ENCODE peak calls at places on chromosomes 13 and 19, in six cellular contexts. One of them, this sample, is unnamed.

GRCh38 chr19:42394751-42395150 is 4.7 kb upstream of the CNFN start:
- DNase-seq in NB4: no peak
- DNase-seq in tibial nerve: no peak
- DNase-seq in transverse colon: no peak
- DNase-seq in ovary: no peak
- DNase-seq in suprapubic skin: no peak
- DNase-seq in this sample: no peak

GRCh38 chr19:3452456-3453068 is 27.8 kb downstream of the SMIM24 start:
- DNase-seq in suprapubic skin: no peak
- DNase-seq in transverse colon: no peak
- DNase-seq in tibial nerve: no peak
- DNase-seq in NB4: no peak
- DNase-seq in ovary: no peak
- DNase-seq in this sample: no peak

GRCh38 chr13:68509734-68510621 is 1279.8 kb upstream of the PCDH9 start:
- DNase-seq in NB4: no peak
- DNase-seq in tibial nerve: no peak
- DNase-seq in transverse colon: no peak
- DNase-seq in suprapubic skin: no peak
- DNase-seq in ovary: no peak
- DNase-seq in this sample: no peak

GRCh38 chr19:58154287-58154678 is 3.7 kb upstream of the ZNF329 start:
- DNase-seq in suprapubic skin: no peak
- DNase-seq in tibial nerve: no peak
- DNase-seq in transverse colon: peak; percentile 27
- DNase-seq in NB4: peak; percentile 2
- DNase-seq in ovary: peak; percentile 60
- DNase-seq in this sample: no peak

GRCh38 chr13:42990147-42990990 is 1.7 kb downstream of the EPSTI1 start:
- DNase-seq in ovary: no peak
- DNase-seq in suprapubic skin: no peak
- DNase-seq in tibial nerve: no peak
- DNase-seq in NB4: no peak
- DNase-seq in transverse colon: no peak
- DNase-seq in this sample: no peak

GRCh38 chr19:29771708-29772415 is 39.9 kb upstream of the CCNE1 start:
- DNase-seq in tibial nerve: peak; percentile 5
- DNase-seq in NB4: peak; percentile 42
- DNase-seq in ovary: peak; percentile 36
- DNase-seq in suprapubic skin: no peak
- DNase-seq in transverse colon: peak; percentile 48
- DNase-seq in this sample: no peak

GRCh38 chr13:94169783-94170513 is 309.5 kb downstream of the DCT start:
- DNase-seq in tibial nerve: no peak
- DNase-seq in suprapubic skin: no peak
- DNase-seq in transverse colon: no peak
- DNase-seq in ovary: no peak
- DNase-seq in NB4: no peak
- DNase-seq in this sample: no peak

GRCh38 chr13:77521194-77521593 is 14.3 kb upstream of the SCEL start:
- DNase-seq in suprapubic skin: no peak
- DNase-seq in ovary: no peak
- DNase-seq in tibial nerve: no peak
- DNase-seq in NB4: no peak
- DNase-seq in transverse colon: no peak
- DNase-seq in this sample: no peak

GRCh38 chr19:46081928-46082727 is 41.3 kb upstream of the IGFL4 start:
- DNase-seq in transverse colon: no peak
- DNase-seq in NB4: peak; percentile 73
- DNase-seq in ovary: no peak
- DNase-seq in suprapubic skin: no peak
- DNase-seq in tibial nerve: peak; percentile 21
- DNase-seq in this sample: no peak

GRCh38 chr19:21492932-21493906 is 12.2 kb upstream of the ZNF429 start:
- DNase-seq in tibial nerve: no peak
- DNase-seq in suprapubic skin: no peak
- DNase-seq in NB4: no peak
- DNase-seq in transverse colon: no peak
- DNase-seq in ovary: no peak
- DNase-seq in this sample: no peak

GRCh38 chr19:33722456-33723239 is 74.0 kb upstream of the KCTD15 start:
- DNase-seq in transverse colon: no peak
- DNase-seq in tibial nerve: no peak
- DNase-seq in NB4: no peak
- DNase-seq in suprapubic skin: no peak
- DNase-seq in ovary: no peak
- DNase-seq in this sample: no peak

GRCh38 chr19:18603255-18603957 is 3.2 kb downstream of the CRLF1 start:
- DNase-seq in suprapubic skin: no peak
- DNase-seq in transverse colon: no peak
- DNase-seq in NB4: peak; percentile 42
- DNase-seq in tibial nerve: no peak
- DNase-seq in ovary: no peak
- DNase-seq in this sample: no peak

GRCh38 chr13:46165485-46166220 is 16.3 kb downstream of the LCP1 start:
- DNase-seq in suprapubic skin: no peak
- DNase-seq in transverse colon: no peak
- DNase-seq in tibial nerve: no peak
- DNase-seq in ovary: no peak
- DNase-seq in NB4: peak; percentile 38
- DNase-seq in this sample: no peak

GRCh38 chr19:17602872-17603552 is 47.6 kb downstream of the COLGALT1 start:
- DNase-seq in suprapubic skin: no peak
- DNase-seq in NB4: no peak
- DNase-seq in transverse colon: no peak
- DNase-seq in tibial nerve: no peak
- DNase-seq in ovary: no peak
- DNase-seq in this sample: no peak

GRCh38 chr19:343941-344624 is 513 bp downstream of the MIER2 start:
- DNase-seq in transverse colon: no peak
- DNase-seq in suprapubic skin: no peak
- DNase-seq in NB4: no peak
- DNase-seq in tibial nerve: no peak
- DNase-seq in ovary: peak; percentile 56
- DNase-seq in this sample: no peak

GRCh38 chr13:63435668-63436275 is 2020.1 kb upstream of the PCDH20 start:
- DNase-seq in ovary: no peak
- DNase-seq in suprapubic skin: no peak
- DNase-seq in transverse colon: no peak
- DNase-seq in tibial nerve: no peak
- DNase-seq in NB4: peak; percentile 16
- DNase-seq in this sample: no peak

GRCh38 chr13:44758595-44759221 is 182.6 kb upstream of the TSC22D1 start:
- DNase-seq in suprapubic skin: no peak
- DNase-seq in transverse colon: peak; percentile 20
- DNase-seq in NB4: no peak
- DNase-seq in tibial nerve: no peak
- DNase-seq in ovary: no peak
- DNase-seq in this sample: no peak

GRCh38 chr13:36086117-36086516 is 45.1 kb downstream of the DCLK1 start:
- DNase-seq in ovary: no peak
- DNase-seq in transverse colon: no peak
- DNase-seq in tibial nerve: no peak
- DNase-seq in suprapubic skin: no peak
- DNase-seq in NB4: no peak
- DNase-seq in this sample: no peak

GRCh38 chr19:48826606-48827020 is 9.7 kb downstream of the HSD17B14 start:
- DNase-seq in suprapubic skin: no peak
- DNase-seq in tibial nerve: no peak
- DNase-seq in ovary: no peak
- DNase-seq in NB4: no peak
- DNase-seq in transverse colon: peak; percentile 29
- DNase-seq in this sample: no peak

GRCh38 chr19:33950141-33950805 is 153.6 kb downstream of the KCTD15 start:
- DNase-seq in suprapubic skin: no peak
- DNase-seq in tibial nerve: no peak
- DNase-seq in ovary: no peak
- DNase-seq in NB4: no peak
- DNase-seq in transverse colon: no peak
- DNase-seq in this sample: no peak

GRCh38 chr19:39261704-39262103 is 6.5 kb upstream of the IFNL2 start:
- DNase-seq in transverse colon: no peak
- DNase-seq in tibial nerve: no peak
- DNase-seq in NB4: no peak
- DNase-seq in ovary: no peak
- DNase-seq in suprapubic skin: no peak
- DNase-seq in this sample: no peak

GRCh38 chr13:33612641-33613638 is 205.0 kb upstream of the RFC3 start:
- DNase-seq in NB4: no peak
- DNase-seq in transverse colon: no peak
- DNase-seq in suprapubic skin: no peak
- DNase-seq in ovary: no peak
- DNase-seq in tibial nerve: no peak
- DNase-seq in this sample: no peak

GRCh38 chr19:661427-662196 is 1.4 kb downstream of the RNF126 start:
- DNase-seq in transverse colon: peak; percentile 71
- DNase-seq in NB4: peak; percentile 54
- DNase-seq in ovary: no peak
- DNase-seq in tibial nerve: no peak
- DNase-seq in suprapubic skin: no peak
- DNase-seq in this sample: no peak

GRCh38 chr19:1852729-1853128 is 4.4 kb upstream of the REXO1 start:
- DNase-seq in suprapubic skin: no peak
- DNase-seq in ovary: no peak
- DNase-seq in transverse colon: no peak
- DNase-seq in NB4: no peak
- DNase-seq in tibial nerve: no peak
- DNase-seq in this sample: no peak

GRCh38 chr19:1849999-1850398 is 1.7 kb upstream of the REXO1 start:
- DNase-seq in ovary: no peak
- DNase-seq in transverse colon: no peak
- DNase-seq in tibial nerve: no peak
- DNase-seq in suprapubic skin: no peak
- DNase-seq in NB4: no peak
- DNase-seq in this sample: no peak

GRCh38 chr19:1851581-1852293 is 3.5 kb upstream of the REXO1 start:
- DNase-seq in transverse colon: no peak
- DNase-seq in suprapubic skin: no peak
- DNase-seq in NB4: no peak
- DNase-seq in ovary: no peak
- DNase-seq in tibial nerve: no peak
- DNase-seq in this sample: no peak

GRCh38 chr19:1852294-1852646 is 4.0 kb upstream of the REXO1 start:
- DNase-seq in transverse colon: no peak
- DNase-seq in ovary: no peak
- DNase-seq in NB4: no peak
- DNase-seq in tibial nerve: no peak
- DNase-seq in suprapubic skin: no peak
- DNase-seq in this sample: no peak

GRCh38 chr19:1850809-1851544 is 2.7 kb upstream of the REXO1 start:
- DNase-seq in transverse colon: no peak
- DNase-seq in ovary: no peak
- DNase-seq in tibial nerve: no peak
- DNase-seq in NB4: no peak
- DNase-seq in suprapubic skin: no peak
- DNase-seq in this sample: no peak
- H3K4me3 ChIP-seq in transverse colon: no peak overlapping the region
- H3K4me3 ChIP-seq in ovary: no peak overlapping the region
- H3K4me3 ChIP-seq in tibial nerve: no peak overlapping the region
- H3K4me3 ChIP-seq in NB4: no peak overlapping the region
- H3K4me3 ChIP-seq in suprapubic skin: no peak overlapping the region
- H3K4me3 ChIP-seq in this sample: no peak overlapping the region

DNA sequence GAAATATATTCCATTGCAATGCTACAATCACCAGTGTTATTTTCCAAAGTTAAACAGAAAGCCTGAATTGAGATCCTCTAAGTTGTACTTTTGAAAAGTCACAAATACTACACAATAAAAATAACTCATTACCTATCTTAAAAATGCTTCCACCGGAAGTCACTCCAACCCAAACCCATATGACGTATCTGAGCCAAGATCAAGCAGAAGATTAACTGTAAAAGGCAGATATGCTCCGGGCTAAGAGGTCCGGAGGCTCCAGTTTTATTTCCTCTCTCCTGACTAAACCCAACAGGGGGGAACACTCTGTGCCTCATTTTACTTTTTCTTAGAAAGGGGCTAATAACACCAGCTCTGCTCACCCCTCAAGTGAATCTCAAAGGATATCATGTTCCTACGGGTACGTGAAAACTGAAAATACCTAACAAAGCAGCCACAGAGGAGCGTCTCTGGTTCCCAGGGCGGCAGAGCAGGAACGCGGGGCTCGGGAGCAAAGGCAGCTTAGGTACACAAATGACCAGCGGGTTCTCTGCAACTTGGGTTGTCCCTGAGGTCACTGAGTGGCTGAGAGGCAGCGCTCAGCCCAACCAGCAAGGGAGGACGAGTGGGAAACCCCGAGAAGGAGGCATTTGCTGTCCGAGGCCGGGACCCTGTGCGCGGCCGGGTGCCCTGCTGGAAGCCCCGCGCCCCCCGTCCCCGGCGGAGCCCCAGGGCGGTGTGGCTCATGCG is 752 bp downstream of the RAB20 start:
- DNase-seq in ovary: no peak
- DNase-seq in NB4: peak; percentile 61
- DNase-seq in suprapubic skin: no peak
- DNase-seq in transverse colon: peak; percentile 38
- DNase-seq in tibial nerve: no peak
- DNase-seq in this sample: no peak
- TF ChIP-seq POLR2A in ovary: no peak
- TF ChIP-seq POLR2A in NB4: no peak
- TF ChIP-seq POLR2A in suprapubic skin: no peak
- TF ChIP-seq POLR2A in transverse colon: peak; percentile 26
- TF ChIP-seq POLR2A in tibial nerve: no peak
- TF ChIP-seq POLR2A in this sample: no peak

DNA sequence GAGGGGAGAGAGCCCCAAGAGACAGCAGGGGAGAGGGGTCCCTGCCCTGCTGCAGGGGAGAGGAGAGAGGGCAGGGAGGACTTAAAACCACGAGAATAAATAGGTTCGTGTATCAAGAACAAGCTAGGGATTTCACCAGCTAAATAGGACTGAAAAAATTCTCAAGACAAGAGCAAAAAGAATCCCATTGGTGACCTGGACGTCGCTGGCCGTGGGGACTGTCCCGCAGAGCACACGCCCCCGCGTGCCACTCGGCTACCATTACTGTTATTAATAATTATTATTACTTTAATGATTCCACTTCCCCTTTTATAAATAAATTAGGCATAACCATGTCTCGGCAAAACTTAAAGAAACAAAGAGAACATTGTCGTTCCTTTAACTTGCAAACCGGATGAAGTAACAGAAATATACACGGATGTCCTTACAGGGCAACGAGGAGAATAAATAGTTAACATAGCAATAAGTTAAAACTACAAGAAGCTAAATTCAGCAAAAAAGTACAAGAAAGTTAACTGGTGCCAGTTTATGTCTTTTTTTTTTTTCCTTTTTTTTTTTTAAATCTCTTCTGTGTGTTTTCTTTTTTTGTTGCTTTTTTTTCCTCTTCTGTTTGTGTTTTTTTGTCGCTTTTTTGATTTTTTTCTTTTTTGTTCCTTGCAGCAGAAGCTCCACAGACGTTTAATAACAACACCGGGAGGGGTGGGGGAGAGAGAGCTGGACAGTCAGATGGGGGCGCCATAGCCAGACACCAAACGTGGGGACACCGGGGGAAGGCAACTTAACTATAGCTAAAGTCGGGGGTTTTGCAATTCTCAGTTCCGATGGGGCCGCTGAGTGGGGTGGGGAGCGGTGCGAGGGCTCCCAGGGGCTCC is 16.7 kb downstream of the PRKCSH start:
- DNase-seq in suprapubic skin: no peak
- DNase-seq in tibial nerve: no peak
- DNase-seq in transverse colon: no peak
- DNase-seq in ovary: no peak
- DNase-seq in NB4: peak; percentile 64
- DNase-seq in this sample: no peak
- TF ChIP-seq CTCF in suprapubic skin: no peak
- TF ChIP-seq CTCF in tibial nerve: no peak
- TF ChIP-seq CTCF in transverse colon: no peak
- TF ChIP-seq CTCF in ovary: no peak
- TF ChIP-seq CTCF in NB4: peak; percentile 30
- TF ChIP-seq CTCF in this sample: no peak

GRCh38 chr19:10095948-10096614 is 6.4 kb downstream of the ANGPTL6 start:
- DNase-seq in NB4: peak; percentile 98
- DNase-seq in ovary: peak; percentile 94
- DNase-seq in transverse colon: peak; percentile 93
- DNase-seq in tibial nerve: peak; percentile 67
- DNase-seq in suprapubic skin: peak; percentile 93
- DNase-seq in this sample: no peak
- H3K4me3 ChIP-seq in NB4: peak overlapping the region; percentile 48
- H3K4me3 ChIP-seq in ovary: peak overlapping the region; percentile 34
- H3K4me3 ChIP-seq in transverse colon: peak overlapping the region; percentile 26
- H3K4me3 ChIP-seq in tibial nerve: peak overlapping the region; percentile 54
- H3K4me3 ChIP-seq in suprapubic skin: peak overlapping the region; percentile 56
- H3K4me3 ChIP-seq in this sample: peak overlapping the region; percentile 72

This sample was measured in esophagus squamous epithelium.